ENCODE peak calls at places on chromosomes 3 and 15, in five cellular contexts. One of them, this sample, is unnamed.

GRCh38 chr3:11807651-11808050 is 39.0 kb downstream of the TAMM41 start:
- DNase-seq in A549: no peak
- DNase-seq in H1: no peak
- DNase-seq in HepG2: no peak
- DNase-seq in endothelial cell of umbilical vein: no peak
- DNase-seq in this sample: no peak

GRCh38 chr15:68310811-68311463 is 33.4 kb downstream of the FEM1B start:
- DNase-seq in H1: no peak
- DNase-seq in HepG2: no peak
- DNase-seq in endothelial cell of umbilical vein: no peak
- DNase-seq in A549: no peak
- DNase-seq in this sample: no peak

GRCh38 chr3:94525039-94525438 is 462.2 kb downstream of the NSUN3 start:
- DNase-seq in endothelial cell of umbilical vein: no peak
- DNase-seq in A549: no peak
- DNase-seq in H1: no peak
- DNase-seq in HepG2: peak
- DNase-seq in this sample: no peak

GRCh38 chr15:100291106-100291505 is 50.7 kb downstream of the ADAMTS17 start:
- DNase-seq in HepG2: no peak
- DNase-seq in H1: no peak
- DNase-seq in endothelial cell of umbilical vein: no peak
- DNase-seq in A549: no peak
- DNase-seq in this sample: no peak

GRCh38 chr3:157107037-157107436 is 52.9 kb downstream of the CCNL1 start:
- DNase-seq in HepG2: no peak
- DNase-seq in endothelial cell of umbilical vein: no peak
- DNase-seq in A549: no peak
- DNase-seq in H1: no peak
- DNase-seq in this sample: no peak

GRCh38 chr15:89132611-89133242 is 44.5 kb downstream of the ABHD2 start:
- DNase-seq in HepG2: peak
- DNase-seq in endothelial cell of umbilical vein: peak
- DNase-seq in A549: no peak
- DNase-seq in H1: no peak
- DNase-seq in this sample: no peak

GRCh38 chr3:31274406-31275024 is 258.2 kb upstream of the STT3B start:
- DNase-seq in H1: no peak
- DNase-seq in A549: no peak
- DNase-seq in endothelial cell of umbilical vein: peak
- DNase-seq in HepG2: no peak
- DNase-seq in this sample: no peak

GRCh38 chr3:48930590-48930989 is 11.9 kb downstream of the ARIH2 start:
- DNase-seq in A549: no peak
- DNase-seq in HepG2: no peak
- DNase-seq in H1: no peak
- DNase-seq in endothelial cell of umbilical vein: no peak
- DNase-seq in this sample: no peak

GRCh38 chr3:64188810-64189560 is 36.3 kb downstream of the PRICKLE2 start:
- DNase-seq in endothelial cell of umbilical vein: peak
- DNase-seq in A549: peak
- DNase-seq in H1: no peak
- DNase-seq in HepG2: no peak
- DNase-seq in this sample: no peak

GRCh38 chr15:68231102-68231818 is 1.7 kb upstream of the CLN6 start:
- DNase-seq in endothelial cell of umbilical vein: no peak
- DNase-seq in HepG2: no peak
- DNase-seq in A549: no peak
- DNase-seq in H1: no peak
- DNase-seq in this sample: no peak

GRCh38 chr15:61172325-61172724 is 56.8 kb downstream of the RORA start:
- DNase-seq in HepG2: no peak
- DNase-seq in H1: no peak
- DNase-seq in A549: no peak
- DNase-seq in endothelial cell of umbilical vein: no peak
- DNase-seq in this sample: no peak

GRCh38 chr3:27105904-27106303 is 263.3 kb downstream of the NEK10 start:
- DNase-seq in endothelial cell of umbilical vein: no peak
- DNase-seq in A549: peak
- DNase-seq in H1: peak
- DNase-seq in HepG2: no peak
- DNase-seq in this sample: no peak

GRCh38 chr3:115401298-115401697 is 222.0 kb upstream of the GAP43 start:
- DNase-seq in HepG2: no peak
- DNase-seq in endothelial cell of umbilical vein: peak
- DNase-seq in H1: no peak
- DNase-seq in A549: no peak
- DNase-seq in this sample: no peak

DNA sequence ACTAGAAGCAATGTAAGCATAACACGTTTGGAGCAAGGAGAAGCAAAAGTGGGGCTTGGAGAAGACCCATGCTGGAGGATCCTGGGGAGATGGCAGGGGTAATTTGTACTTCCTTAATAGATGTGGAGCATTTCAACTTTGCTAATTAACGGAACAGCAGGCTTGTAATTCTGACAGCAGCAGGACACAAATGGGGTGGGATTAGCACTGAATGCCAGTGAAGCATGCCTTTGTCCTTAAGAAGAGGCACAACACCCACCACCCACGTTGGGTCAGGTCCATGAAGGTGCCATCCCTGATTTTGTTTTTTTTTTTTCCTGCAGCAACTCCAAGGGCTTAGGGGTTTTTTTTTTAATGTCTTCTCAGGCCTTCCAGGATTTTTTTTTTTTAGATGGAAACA is 231.9 kb upstream of the ROPN1 start:
- DNase-seq in A549: no peak
- DNase-seq in HepG2: no peak
- DNase-seq in H1: no peak
- DNase-seq in endothelial cell of umbilical vein: no peak
- DNase-seq in this sample: no peak
- H3K4me2 ChIP-seq in A549: no peak
- H3K4me2 ChIP-seq in HepG2: no peak
- H3K4me2 ChIP-seq in H1: no peak
- H3K4me2 ChIP-seq in endothelial cell of umbilical vein: no peak
- H3K4me2 ChIP-seq in this sample: no peak

DNA sequence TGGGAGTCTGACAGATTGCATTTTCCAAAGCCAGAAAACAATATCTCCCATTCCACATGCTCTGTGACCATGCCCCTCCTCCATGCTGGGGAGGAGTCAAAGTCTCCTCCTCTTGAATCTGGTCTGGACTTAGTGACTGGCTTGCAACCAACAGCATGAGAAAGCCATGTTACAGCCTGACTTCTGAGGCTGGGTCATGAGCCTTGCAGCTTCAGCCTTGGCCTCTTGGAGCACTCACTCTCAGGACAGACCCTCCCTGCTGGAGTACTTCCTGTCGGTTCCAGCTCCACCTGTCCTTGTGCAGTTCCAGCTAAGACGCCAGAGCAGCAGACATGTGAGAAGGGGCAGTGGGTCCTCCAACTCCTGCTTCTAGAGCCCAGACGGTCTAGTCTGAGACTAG is 49.7 kb upstream of the RBSN start:
- DNase-seq in HepG2: peak
- DNase-seq in H1: peak
- DNase-seq in A549: peak
- DNase-seq in endothelial cell of umbilical vein: no peak
- DNase-seq in this sample: peak
- TF ChIP-seq JUN in HepG2: no peak
- TF ChIP-seq JUN in H1: no peak
- TF ChIP-seq JUN in A549: no peak
- TF ChIP-seq JUN in endothelial cell of umbilical vein: no peak
- TF ChIP-seq JUN in this sample: no peak

DNA sequence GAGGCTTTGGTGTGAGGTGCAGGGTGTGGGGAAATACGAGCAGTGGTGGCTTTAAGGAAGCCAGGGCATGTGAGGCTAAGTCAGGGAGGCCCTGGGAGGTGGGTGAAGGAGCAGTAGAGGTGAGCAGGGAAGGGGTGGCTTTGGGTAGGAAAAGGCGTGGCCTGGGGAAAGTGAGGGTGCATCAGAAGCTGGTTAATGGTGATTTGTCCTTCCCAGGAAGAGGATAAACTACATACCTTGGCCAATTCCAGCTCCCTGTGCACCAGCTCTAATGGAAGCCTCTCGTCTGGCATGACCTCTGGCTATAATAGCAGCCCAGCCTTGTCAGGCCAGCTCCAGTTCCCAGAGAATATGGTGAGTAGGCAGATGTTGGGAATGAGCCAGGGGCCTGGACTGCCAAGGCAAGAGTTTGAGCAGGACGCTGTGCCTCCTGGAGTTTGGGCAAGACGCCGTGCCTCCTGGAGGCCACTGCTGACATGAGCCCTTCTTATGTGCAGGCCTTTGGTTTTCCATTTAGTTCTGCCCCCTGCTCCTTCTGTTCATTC is 41.3 kb downstream of the CDAN1 start:
- DNase-seq in endothelial cell of umbilical vein: no peak
- DNase-seq in HepG2: no peak
- DNase-seq in H1: no peak
- DNase-seq in A549: no peak
- DNase-seq in this sample: no peak
- H3K4me2 ChIP-seq in endothelial cell of umbilical vein: no peak
- H3K4me2 ChIP-seq in HepG2: no peak
- H3K4me2 ChIP-seq in H1: no peak
- H3K4me2 ChIP-seq in A549: no peak
- H3K4me2 ChIP-seq in this sample: no peak

GRCh38 chr3:130635285-130635684 is 111.3 kb downstream of the PIK3R4 start:
- DNase-seq in endothelial cell of umbilical vein: no peak
- DNase-seq in HepG2: no peak
- DNase-seq in A549: no peak
- DNase-seq in H1: no peak
- DNase-seq in this sample: no peak

GRCh38 chr3:130636480-130637234 is 110.0 kb downstream of the PIK3R4 start:
- DNase-seq in endothelial cell of umbilical vein: no peak
- DNase-seq in H1: no peak
- DNase-seq in A549: no peak
- DNase-seq in HepG2: no peak
- DNase-seq in this sample: no peak

DNA sequence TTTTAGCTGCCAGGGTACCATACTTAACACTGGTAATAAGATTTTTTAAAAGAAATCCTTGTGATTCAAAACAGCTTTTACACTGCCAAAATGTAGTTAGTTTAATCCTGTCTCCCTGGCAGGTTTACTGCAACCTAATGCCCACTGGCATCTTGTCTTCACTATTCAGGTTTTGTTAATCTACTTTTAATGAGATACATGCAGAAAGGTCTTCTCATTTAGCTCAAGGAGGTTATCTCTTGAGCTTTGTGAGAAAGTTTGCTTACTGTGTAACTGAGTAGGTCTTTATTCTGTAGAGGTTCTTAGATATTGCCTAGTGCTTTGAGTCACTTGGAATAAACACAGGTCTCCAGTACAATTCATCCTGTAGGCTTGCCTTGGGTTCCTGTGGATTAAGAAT is 110.7 kb downstream of the PIK3R4 start:
- DNase-seq in H1: no peak
- DNase-seq in HepG2: no peak
- DNase-seq in A549: no peak
- DNase-seq in endothelial cell of umbilical vein: no peak
- DNase-seq in this sample: no peak
- TF ChIP-seq JUN in H1: no peak
- TF ChIP-seq JUN in HepG2: no peak
- TF ChIP-seq JUN in A549: no peak
- TF ChIP-seq JUN in endothelial cell of umbilical vein: no peak
- TF ChIP-seq JUN in this sample: no peak

GRCh38 chr3:177341766-177342165 is 144.5 kb upstream of the TBL1XR1 start:
- DNase-seq in HepG2: no peak
- DNase-seq in A549: no peak
- DNase-seq in endothelial cell of umbilical vein: no peak
- DNase-seq in H1: no peak
- DNase-seq in this sample: no peak

GRCh38 chr3:177340243-177340830 is 143.1 kb upstream of the TBL1XR1 start:
- DNase-seq in A549: no peak
- DNase-seq in endothelial cell of umbilical vein: no peak
- DNase-seq in H1: no peak
- DNase-seq in HepG2: no peak
- DNase-seq in this sample: no peak

GRCh38 chr3:177336841-177337430 is 139.7 kb upstream of the TBL1XR1 start:
- DNase-seq in endothelial cell of umbilical vein: no peak
- DNase-seq in HepG2: no peak
- DNase-seq in A549: no peak
- DNase-seq in H1: no peak
- DNase-seq in this sample: no peak

GRCh38 chr3:177337548-177338331 is 140.5 kb upstream of the TBL1XR1 start:
- DNase-seq in H1: no peak
- DNase-seq in HepG2: no peak
- DNase-seq in A549: no peak
- DNase-seq in endothelial cell of umbilical vein: no peak
- DNase-seq in this sample: no peak

GRCh38 chr3:177338697-177339219 is 141.5 kb upstream of the TBL1XR1 start:
- DNase-seq in HepG2: peak
- DNase-seq in A549: no peak
- DNase-seq in endothelial cell of umbilical vein: peak
- DNase-seq in H1: no peak
- DNase-seq in this sample: peak
- H3K4me2 ChIP-seq in HepG2: peak
- H3K4me2 ChIP-seq in A549: peak
- H3K4me2 ChIP-seq in endothelial cell of umbilical vein: no peak
- H3K4me2 ChIP-seq in H1: no peak
- H3K4me2 ChIP-seq in this sample: peak

DNA sequence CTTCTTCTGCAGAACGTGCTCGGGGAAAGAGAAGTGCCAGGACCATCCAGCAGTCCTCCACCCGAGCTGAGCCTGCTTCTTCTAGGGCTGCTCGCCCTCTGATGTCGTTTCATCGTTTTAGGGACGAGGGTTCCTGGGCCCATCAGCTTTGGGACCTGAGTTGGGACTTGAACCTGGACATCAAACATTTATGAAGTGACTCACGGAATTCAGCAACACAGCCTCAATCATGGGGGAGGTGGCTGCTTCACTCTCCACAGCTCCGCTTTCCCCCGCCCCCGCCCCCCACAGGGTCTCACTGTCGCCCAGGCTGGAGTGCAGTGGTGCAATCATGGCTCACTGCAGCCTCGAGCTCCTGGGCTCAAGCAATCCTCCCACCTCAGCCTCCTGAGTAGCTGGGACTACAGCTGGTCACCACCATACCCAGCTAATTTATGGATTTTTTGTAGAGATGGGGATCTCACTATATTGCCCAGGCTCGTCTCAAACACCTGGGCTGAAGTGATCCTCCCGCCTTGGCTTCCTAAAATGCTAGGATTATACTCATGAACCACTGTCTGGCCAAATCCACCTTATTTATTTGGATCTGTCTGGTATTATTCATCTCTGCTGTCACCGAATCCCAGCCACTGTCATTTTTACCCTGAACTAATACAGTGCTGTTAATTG is 725 bp upstream of the SCAMP2 start:
- DNase-seq in A549: peak
- DNase-seq in endothelial cell of umbilical vein: peak
- DNase-seq in H1: no peak
- DNase-seq in HepG2: peak
- DNase-seq in this sample: peak
- TF ChIP-seq JUN in A549: no peak
- TF ChIP-seq JUN in endothelial cell of umbilical vein: no peak
- TF ChIP-seq JUN in H1: no peak
- TF ChIP-seq JUN in HepG2: no peak
- TF ChIP-seq JUN in this sample: no peak

DNA sequence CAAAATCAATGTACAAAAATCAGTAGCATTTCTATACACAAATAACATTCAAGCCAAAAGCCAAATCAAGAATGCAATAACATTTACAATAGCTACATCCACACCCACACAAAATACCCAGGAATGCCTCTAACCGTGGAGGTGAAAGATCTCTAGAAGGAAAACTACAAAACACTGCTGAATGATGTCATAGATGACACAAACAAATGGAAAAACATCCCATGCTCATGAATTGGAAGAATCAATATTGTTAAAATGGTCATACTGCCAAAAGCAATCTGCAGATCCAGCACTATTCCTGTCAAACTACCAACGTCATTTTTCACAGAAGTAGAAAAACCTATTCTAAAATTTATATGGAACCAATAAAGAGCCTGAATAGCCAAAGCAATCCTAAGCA is 143.7 kb downstream of the SLCO3A1 start:
- DNase-seq in H1: no peak
- DNase-seq in HepG2: no peak
- DNase-seq in endothelial cell of umbilical vein: no peak
- DNase-seq in A549: no peak
- DNase-seq in this sample: no peak
- H3K4me2 ChIP-seq in H1: no peak
- H3K4me2 ChIP-seq in HepG2: no peak
- H3K4me2 ChIP-seq in endothelial cell of umbilical vein: no peak
- H3K4me2 ChIP-seq in A549: no peak
- H3K4me2 ChIP-seq in this sample: no peak

This sample was measured in K562.